ENCODE peak calls at places on chromosomes 11 and 22, in six cellular contexts. One of them, this sample, is unnamed.

GRCh38 chr11:134758342-134758931 is 346.4 kb upstream of the B3GAT1 start:
- DNase-seq in NCI-H510A treated with DMSO at 0.1 percent for 48 hours: no peak
- DNase-seq in GM12865: no peak
- DNase-seq in NCI-H524: peak
- DNase-seq in lower lobe of right lung: no peak
- DNase-seq in stimulated activated CD8-positive, alpha-beta memory T cell treated with anti-CD3 and anti-CD28 coated beads, Interleukin-4, amount 100 ng/mL, for 4 hours: no peak
- DNase-seq in this sample: no peak

GRCh38 chr22:19664951-19665783 is 49.1 kb upstream of the SEPTIN5 start:
- DNase-seq in NCI-H510A treated with DMSO at 0.1 percent for 48 hours: no peak
- DNase-seq in GM12865: no peak
- DNase-seq in NCI-H524: no peak
- DNase-seq in lower lobe of right lung: no peak
- DNase-seq in stimulated activated CD8-positive, alpha-beta memory T cell treated with anti-CD3 and anti-CD28 coated beads, Interleukin-4, amount 100 ng/mL, for 4 hours: no peak
- DNase-seq in this sample: no peak

GRCh38 chr11:124917115-124917637 is 1.9 kb upstream of the HEPN1 start:
- DNase-seq in NCI-H510A treated with DMSO at 0.1 percent for 48 hours: no peak
- DNase-seq in GM12865: no peak
- DNase-seq in NCI-H524: peak
- DNase-seq in lower lobe of right lung: no peak
- DNase-seq in stimulated activated CD8-positive, alpha-beta memory T cell treated with anti-CD3 and anti-CD28 coated beads, Interleukin-4, amount 100 ng/mL, for 4 hours: no peak
- DNase-seq in this sample: peak

GRCh38 chr11:3157381-3158130 is 7.6 kb downstream of the OSBPL5 start:
- DNase-seq in NCI-H510A treated with DMSO at 0.1 percent for 48 hours: no peak
- DNase-seq in GM12865: no peak
- DNase-seq in NCI-H524: no peak
- DNase-seq in lower lobe of right lung: peak
- DNase-seq in stimulated activated CD8-positive, alpha-beta memory T cell treated with anti-CD3 and anti-CD28 coated beads, Interleukin-4, amount 100 ng/mL, for 4 hours: no peak
- DNase-seq in this sample: no peak

GRCh38 chr11:9138133-9138453 is 46.7 kb upstream of the SCUBE2 start:
- DNase-seq in NCI-H510A treated with DMSO at 0.1 percent for 48 hours: peak
- DNase-seq in GM12865: no peak
- DNase-seq in NCI-H524: no peak
- DNase-seq in lower lobe of right lung: no peak
- DNase-seq in stimulated activated CD8-positive, alpha-beta memory T cell treated with anti-CD3 and anti-CD28 coated beads, Interleukin-4, amount 100 ng/mL, for 4 hours: no peak
- DNase-seq in this sample: no peak

GRCh38 chr11:117199061-117199915 is at the start of gene TAGLN:
- DNase-seq in NCI-H510A treated with DMSO at 0.1 percent for 48 hours: no peak
- DNase-seq in GM12865: no peak
- DNase-seq in NCI-H524: no peak
- DNase-seq in lower lobe of right lung: peak
- DNase-seq in stimulated activated CD8-positive, alpha-beta memory T cell treated with anti-CD3 and anti-CD28 coated beads, Interleukin-4, amount 100 ng/mL, for 4 hours: no peak
- DNase-seq in this sample: peak

GRCh38 chr11:43790444-43790794 is 90.2 kb upstream of the ALKBH3 start:
- DNase-seq in NCI-H510A treated with DMSO at 0.1 percent for 48 hours: no peak
- DNase-seq in GM12865: no peak
- DNase-seq in NCI-H524: no peak
- DNase-seq in lower lobe of right lung: no peak
- DNase-seq in stimulated activated CD8-positive, alpha-beta memory T cell treated with anti-CD3 and anti-CD28 coated beads, Interleukin-4, amount 100 ng/mL, for 4 hours: no peak
- DNase-seq in this sample: no peak

GRCh38 chr11:36628765-36629199 is 30.7 kb upstream of the RAG2 start:
- DNase-seq in NCI-H510A treated with DMSO at 0.1 percent for 48 hours: no peak
- DNase-seq in GM12865: no peak
- DNase-seq in NCI-H524: no peak
- DNase-seq in lower lobe of right lung: no peak
- DNase-seq in stimulated activated CD8-positive, alpha-beta memory T cell treated with anti-CD3 and anti-CD28 coated beads, Interleukin-4, amount 100 ng/mL, for 4 hours: no peak
- DNase-seq in this sample: no peak

GRCh38 chr22:49155809-49156580 is 671.7 kb downstream of the BRD1 start:
- DNase-seq in NCI-H510A treated with DMSO at 0.1 percent for 48 hours: no peak
- DNase-seq in GM12865: no peak
- DNase-seq in NCI-H524: peak
- DNase-seq in lower lobe of right lung: no peak
- DNase-seq in stimulated activated CD8-positive, alpha-beta memory T cell treated with anti-CD3 and anti-CD28 coated beads, Interleukin-4, amount 100 ng/mL, for 4 hours: no peak
- DNase-seq in this sample: no peak

GRCh38 chr11:119202554-119202953 is 3.6 kb upstream of the CBL start:
- DNase-seq in NCI-H510A treated with DMSO at 0.1 percent for 48 hours: no peak
- DNase-seq in GM12865: no peak
- DNase-seq in NCI-H524: no peak
- DNase-seq in lower lobe of right lung: peak
- DNase-seq in stimulated activated CD8-positive, alpha-beta memory T cell treated with anti-CD3 and anti-CD28 coated beads, Interleukin-4, amount 100 ng/mL, for 4 hours: no peak
- DNase-seq in this sample: no peak

This sample was measured in cardiac fibroblast.